ENCODE peak calls at places on chromosomes 6 and 20, in seven cellular contexts. M, X, G, D, W, A and T are unnamed samples.

GRCh38 chr6:80094017-80094416 is 12.5 kb upstream of the BCKDHB start:
- DNase-seq in M (no peak), X (peak), G (no peak), D (peak), W (no peak), A (peak), T (no peak)

GRCh38 chr20:46011631-46012482 is 3.1 kb downstream of the MMP9 start:
- DNase-seq in M (peak), X (peak), G (peak), D (no peak), W (peak), A (peak), T (peak)

GRCh38 chr20:52190437-52191131 is 995 bp downstream of the ZFP64 start:
- DNase-seq in M (no peak), X (peak), G (peak), D (peak), W (peak), A (peak), T (peak)

GRCh38 chr20:5008743-5009142 is 7.4 kb upstream of the SLC23A2 start:
- DNase-seq in M (no peak), X (no peak), G (no peak), D (no peak), W (no peak), A (peak), T (no peak)

GRCh38 chr6:26216886-26217713 is 129.9 kb downstream of the HFE start:
- DNase-seq in M (peak), X (peak), G (peak), D (peak), W (peak), A (peak), T (peak)

GRCh38 chr20:54879393-54879792 is 404.0 kb downstream of the DOK5 start:
- DNase-seq in M (no peak), X (no peak), G (no peak), D (no peak), W (no peak), A (no peak), T (no peak)

GRCh38 chr6:36985963-36986703 is at the start of gene MTCH1:
- DNase-seq in M (peak), X (peak), G (peak), D (peak), W (peak), A (peak), T (peak)

GRCh38 chr6:68891419-68891818 is 256.3 kb downstream of the ADGRB3 start:
- DNase-seq in M (no peak), X (no peak), G (no peak), D (no peak), W (no peak), A (peak), T (no peak)

GRCh38 chr6:56387621-56388413 is 140.4 kb upstream of the COL21A1 start:
- DNase-seq in M (no peak), X (no peak), G (peak), D (no peak), W (no peak), A (no peak), T (no peak)

GRCh38 chr6:34570066-34570833 is 14.1 kb upstream of the SPDEF start:
- DNase-seq in M (no peak), X (no peak), G (no peak), D (no peak), W (no peak), A (no peak), T (no peak)

GRCh38 chr6:52933778-52934177 is 24.3 kb upstream of the GSTA3 start:
- DNase-seq in M (no peak), X (no peak), G (no peak), D (no peak), W (no peak), A (no peak), T (no peak)

GRCh38 chr20:53352727-53353440 is 240.8 kb downstream of the ZNF217 start:
- DNase-seq in M (no peak), X (no peak), G (no peak), D (no peak), W (no peak), A (no peak), T (no peak)

GRCh38 chr6:106511274-106512047 is 117.8 kb downstream of the RTN4IP1 start:
- DNase-seq in M (peak), X (peak), G (no peak), D (peak), W (peak), A (peak), T (peak)

GRCh38 chr6:27591660-27592059 is 118.8 kb upstream of the ZNF184 start:
- DNase-seq in M (no peak), X (peak), G (no peak), D (peak), W (no peak), A (peak), T (no peak)

GRCh38 chr6:156065838-156066237 is 610.2 kb upstream of the NOX3 start:
- DNase-seq in M (no peak), X (no peak), G (no peak), D (no peak), W (no peak), A (peak), T (no peak)

GRCh38 chr20:17021481-17021880 is 205.4 kb upstream of the PCSK2 start:
- DNase-seq in M (no peak), X (no peak), G (no peak), D (no peak), W (no peak), A (no peak), T (no peak)

GRCh38 chr6:25278914-25279747 is at the start of gene CARMIL1:
- DNase-seq in M (peak), X (peak), G (peak), D (peak), W (peak), A (peak), T (peak)

GRCh38 chr20:49610701-49611538 is 43.0 kb upstream of the PTGIS start:
- DNase-seq in M (peak), X (peak), G (peak), D (peak), W (peak), A (no peak), T (peak)

GRCh38 chr20:56786503-56786902 is 157.4 kb downstream of the TFAP2C start:
- DNase-seq in M (peak), X (no peak), G (no peak), D (no peak), W (no peak), A (no peak), T (no peak)

GRCh38 chr6:209432-210103 is 82.7 kb upstream of the DUSP22 start:
- DNase-seq in M (no peak), X (peak), G (no peak), D (no peak), W (no peak), A (no peak), T (no peak)

GRCh38 chr20:1944345-1945099 is 49.3 kb downstream of the SIRPA start:
- DNase-seq in M (peak), X (no peak), G (no peak), D (no peak), W (no peak), A (peak), T (peak)

GRCh38 chr6:46366190-46366900 is 124.9 kb downstream of the RCAN2 start:
- DNase-seq in M (no peak), X (no peak), G (no peak), D (no peak), W (no peak), A (no peak), T (no peak)

GRCh38 chr20:8803065-8803464 is 265.8 kb upstream of the PLCB4 start:
- DNase-seq in M (no peak), X (no peak), G (no peak), D (peak), W (no peak), A (no peak), T (no peak)

GRCh38 chr20:31476313-31476623 is 1.2 kb downstream of the REM1 start:
- DNase-seq in M (no peak), X (no peak), G (no peak), D (no peak), W (no peak), A (no peak), T (no peak)
- H3K4me3 ChIP-seq in M (no peak), X (no peak), G (peak), D (no peak), W (no peak), A (no peak), T (no peak)

DNA sequence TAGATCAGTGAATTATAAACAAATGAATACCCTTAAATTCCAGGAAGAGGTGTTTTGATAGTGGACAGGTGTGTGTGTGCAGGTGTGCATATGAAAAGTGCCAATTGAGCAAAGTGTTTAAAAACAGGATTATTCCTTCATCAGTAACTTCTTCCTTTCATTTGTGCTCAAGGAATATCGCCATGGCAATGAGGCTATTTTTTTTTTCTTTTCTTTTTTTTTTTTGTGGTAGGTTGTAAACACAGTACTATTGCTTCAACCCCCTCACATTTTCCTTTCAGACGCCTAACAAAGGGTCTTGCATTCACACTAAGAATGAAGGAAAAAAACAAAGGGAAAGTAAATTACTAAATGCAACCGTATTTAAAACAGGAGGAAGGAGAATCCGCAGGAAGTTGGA is 2.0 kb upstream of the HSPA1B start:
- DNase-seq in M (no peak), X (no peak), G (no peak), D (no peak), W (no peak), A (no peak), T (no peak)
- H3K4me3 ChIP-seq in M (no peak), X (no peak), G (no peak), D (no peak), W (no peak), A (no peak), T (no peak)

GRCh38 chr6:144378437-144378836 is 93.3 kb downstream of the UTRN start:
- DNase-seq in M (no peak), X (no peak), G (no peak), D (no peak), W (no peak), A (peak), T (no peak)

GRCh38 chr6:144379356-144379755 is 94.2 kb downstream of the UTRN start:
- DNase-seq in M (no peak), X (no peak), G (no peak), D (no peak), W (no peak), A (peak), T (no peak)

GRCh38 chr6:144373195-144373594 is 88.1 kb downstream of the UTRN start:
- DNase-seq in M (no peak), X (no peak), G (no peak), D (no peak), W (no peak), A (peak), T (no peak)

GRCh38 chr6:144372611-144373010 is 87.5 kb downstream of the UTRN start:
- DNase-seq in M (no peak), X (no peak), G (no peak), D (no peak), W (no peak), A (peak), T (no peak)

GRCh38 chr6:144377586-144377985 is 92.5 kb downstream of the UTRN start:
- DNase-seq in M (no peak), X (no peak), G (no peak), D (no peak), W (no peak), A (peak), T (no peak)
- H3K4me3 ChIP-seq in M (no peak), X (no peak), G (no peak), D (no peak), W (no peak), A (no peak), T (no peak)

DNA sequence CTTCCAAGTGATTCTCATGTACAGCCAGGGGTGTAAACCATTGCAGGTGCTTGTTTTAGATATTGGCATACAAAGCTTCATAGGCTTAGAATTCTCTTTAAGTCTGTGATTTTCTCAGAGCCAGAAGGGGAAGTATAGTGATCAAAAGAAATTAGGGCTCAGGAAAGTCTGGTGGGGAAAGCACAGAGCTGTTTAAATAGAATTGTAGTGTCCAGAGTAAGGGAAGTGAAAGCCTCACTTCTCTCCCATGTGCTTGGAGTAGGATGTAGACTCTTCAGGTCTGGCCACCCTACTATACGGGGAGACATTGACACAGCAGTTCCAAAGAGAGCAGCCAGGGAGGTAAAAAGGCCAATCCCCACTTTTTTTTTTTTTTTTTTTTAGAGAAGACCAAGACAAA is 10.4 kb downstream of the GCNT2 start:
- DNase-seq in M (no peak), X (peak), G (no peak), D (no peak), W (no peak), A (no peak), T (no peak)
- H3K4me3 ChIP-seq in M (no peak), X (peak), G (peak), D (no peak), W (no peak), A (no peak), T (no peak)

GRCh38 chr20:36400901-36401300 is 94.8 kb downstream of the DLGAP4 start:
- DNase-seq in M (no peak), X (no peak), G (no peak), D (no peak), W (no peak), A (no peak), T (no peak)

GRCh38 chr20:36399969-36400545 is 93.9 kb downstream of the DLGAP4 start:
- DNase-seq in M (no peak), X (no peak), G (no peak), D (no peak), W (no peak), A (no peak), T (no peak)

GRCh38 chr20:36401336-36401735 is 95.2 kb downstream of the DLGAP4 start:
- DNase-seq in M (no peak), X (no peak), G (no peak), D (no peak), W (no peak), A (no peak), T (no peak)

GRCh38 chr20:36398515-36398914 is 92.4 kb downstream of the DLGAP4 start:
- DNase-seq in M (no peak), X (no peak), G (no peak), D (no peak), W (no peak), A (no peak), T (no peak)

DNA sequence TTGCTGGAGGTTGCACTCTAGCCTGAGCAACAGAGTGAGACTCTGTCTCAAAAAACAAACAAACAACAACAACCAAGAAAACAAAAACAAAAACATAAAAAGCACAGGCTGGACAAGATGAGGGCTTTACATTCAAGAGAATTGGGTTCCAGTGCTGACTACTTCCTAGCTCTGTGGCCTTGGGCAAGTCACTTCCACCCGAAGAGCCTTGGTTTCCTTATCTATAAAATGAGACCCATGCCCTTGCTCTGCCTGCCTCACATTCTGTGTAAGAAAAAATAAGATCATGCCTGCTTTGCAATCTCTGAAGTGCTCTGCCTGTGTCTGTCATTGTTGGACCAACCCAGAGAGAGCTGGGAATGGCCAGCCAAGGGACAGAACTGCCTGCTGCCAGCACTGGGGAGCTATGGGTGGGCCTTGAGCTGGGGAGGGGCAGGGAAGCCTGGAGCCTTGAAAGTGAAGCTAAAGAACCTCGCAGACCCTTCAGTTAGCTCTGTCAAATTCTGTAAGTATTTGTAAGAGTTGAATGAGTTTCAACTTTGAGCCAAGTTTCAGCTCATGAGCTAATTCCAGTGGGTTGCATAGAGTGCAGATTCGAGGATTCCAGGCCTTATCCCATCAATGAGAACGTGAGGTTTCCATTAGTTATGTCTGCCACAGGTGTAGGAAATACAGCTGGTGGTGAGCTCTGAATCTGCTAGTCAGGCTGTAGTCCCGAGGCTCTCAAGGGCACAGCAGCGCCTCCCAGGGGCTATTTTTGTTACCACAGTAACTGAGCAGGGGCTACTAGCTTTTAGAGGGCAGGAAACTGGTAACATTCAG is 93.2 kb downstream of the DLGAP4 start:
- DNase-seq in M (no peak), X (peak), G (no peak), D (peak), W (no peak), A (peak), T (no peak)
- H3K4me3 ChIP-seq in M (no peak), X (no peak), G (no peak), D (no peak), W (no peak), A (no peak), T (no peak)

DNA sequence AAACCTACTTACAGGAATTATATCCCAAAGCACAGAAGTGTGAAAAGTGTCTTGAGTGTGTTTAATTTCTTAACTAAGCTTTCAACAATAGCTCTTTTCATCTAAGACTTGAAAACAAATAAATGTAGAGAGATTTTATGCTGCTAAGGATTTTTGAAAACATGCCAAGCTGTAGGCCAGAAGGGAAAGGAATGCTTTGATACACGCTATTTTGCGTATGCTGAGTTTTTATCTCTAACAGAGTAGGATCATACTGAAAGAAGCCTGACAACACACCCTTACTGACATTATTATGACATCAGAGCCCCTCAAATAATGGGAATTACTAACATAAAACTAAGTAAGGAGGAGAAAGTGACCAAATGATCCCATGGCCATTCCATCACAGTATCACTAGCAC is 265.5 kb downstream of the KHDC1L start:
- DNase-seq in M (no peak), X (no peak), G (no peak), D (no peak), W (no peak), A (no peak), T (no peak)
- H3K4me3 ChIP-seq in M (no peak), X (no peak), G (no peak), D (no peak), W (no peak), A (no peak), T (no peak)